ENCODE peak calls at places on chromosomes 5 and 9, in four cellular contexts. A, J, G and V are unnamed samples. For H3K4me1 and H3K9me3, the result is how much of the 10 kb centered on the place peaks cover.

GRCh38 chr5:62506659-62507460 is 71.8 kb upstream of the LRRC70 start:
- DNase-seq in A (no peak), J (no peak), G (no peak), V (no peak)

GRCh38 chr5:177310757-177311173 is 933 bp downstream of the MXD3 start:
- DNase-seq in A (no peak), J (no peak), G (peak), V (no peak)

GRCh38 chr9:89304479-89305188 is 6.4 kb upstream of the CKS2 start:
- DNase-seq in A (no peak), J (no peak), G (no peak), V (no peak)

GRCh38 chr9:6973089-6973488 is 215.3 kb downstream of the KDM4C start:
- DNase-seq in A (no peak), J (no peak), G (no peak), V (no peak)

GRCh38 chr5:36389245-36389644 is 87.5 kb upstream of the RANBP3L start:
- DNase-seq in A (no peak), J (no peak), G (no peak), V (peak)

GRCh38 chr9:116060631-116061030 is 93.0 kb upstream of the PAPPA start:
- DNase-seq in A (no peak), J (no peak), G (no peak), V (no peak)

GRCh38 chr5:180631549-180632392 is 17.6 kb downstream of the FLT4 start:
- DNase-seq in A (peak), J (peak), G (peak), V (no peak)

GRCh38 chr9:134325096-134325812 is 1.0 kb upstream of the RXRA start:
- DNase-seq in A (peak), J (peak), G (peak), V (peak)

GRCh38 chr9:123568691-123569342 is 212.8 kb downstream of the CRB2 start:
- DNase-seq in A (no peak), J (no peak), G (no peak), V (peak)

GRCh38 chr5:172624996-172625939 is 15.8 kb upstream of the NEURL1B start:
- DNase-seq in A (no peak), J (no peak), G (no peak), V (no peak)

GRCh38 chr5:137573376-137573775 is 74.2 kb upstream of the SPOCK1 start:
- DNase-seq in A (no peak), J (no peak), G (no peak), V (no peak)

DNA sequence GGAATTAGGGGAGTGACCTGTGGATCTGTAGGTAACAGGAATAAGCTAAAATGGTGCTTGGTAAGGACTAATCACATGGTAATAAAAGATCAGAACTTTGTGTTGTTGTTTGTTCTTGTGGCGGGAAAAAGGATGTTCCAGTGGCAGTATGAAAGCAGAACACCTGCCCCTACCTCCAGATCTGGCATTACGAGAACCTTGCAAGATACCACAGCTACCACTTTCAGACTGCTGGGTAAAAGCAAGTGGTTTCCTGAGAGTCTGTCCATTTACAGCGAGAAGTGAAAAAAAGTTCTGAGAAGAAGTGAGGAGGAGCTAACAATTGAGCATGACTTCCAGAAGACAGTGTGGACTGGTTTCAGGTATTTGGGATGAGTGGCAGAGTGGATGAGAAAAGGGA is 252.5 kb downstream of the TLE4 start:
- DNase-seq in A (no peak), J (no peak), G (no peak), V (no peak)
- H3K4me1 ChIP-seq in A (under half), J (under half), G (under half), V (under half)

GRCh38 chr5:6086871-6087270 is 291.5 kb downstream of the MED10 start:
- DNase-seq in A (no peak), J (no peak), G (no peak), V (no peak)
- H3K9me3 ChIP-seq in A (under half), J (under half), G (under half), V (under half)

GRCh38 chr9:127570533-127571111 is 41.5 kb upstream of the STXBP1 start:
- DNase-seq in A (no peak), J (peak), G (no peak), V (no peak)
- H3K27ac ChIP-seq in A (no peak), J (peak), G (no peak), V (peak)

GRCh38 chr5:78496373-78496772 is 136.0 kb downstream of the SCAMP1 start:
- DNase-seq in A (no peak), J (no peak), G (no peak), V (no peak)

GRCh38 chr5:78497573-78498533 is 137.4 kb downstream of the SCAMP1 start:
- DNase-seq in A (no peak), J (peak), G (no peak), V (peak)

GRCh38 chr5:78501411-78502338 is 141.3 kb downstream of the SCAMP1 start:
- DNase-seq in A (no peak), J (no peak), G (no peak), V (no peak)

GRCh38 chr5:78500028-78500427 is 139.6 kb downstream of the SCAMP1 start:
- DNase-seq in A (no peak), J (no peak), G (no peak), V (no peak)

GRCh38 chr5:78499485-78499884 is 139.1 kb downstream of the SCAMP1 start:
- DNase-seq in A (no peak), J (no peak), G (no peak), V (no peak)
- H3K4me1 ChIP-seq in A (under half), J (under half), G (under half), V (under half)